ENCODE peak calls at places on chromosomes 7 and 10, in ten cellular contexts. V, X, C, M, E, L, D, W, F and A are unnamed samples.

GRCh38 chr10:8665322-8665721 is 610.8 kb downstream of the GATA3 start:
- DNase-seq in V (no peak), X (no peak), C (no peak), M (no peak), E (no peak), L (no peak), D (no peak), W (no peak), F (no peak), A (no peak)

GRCh38 chr7:77657427-77658331 is 38.6 kb upstream of the RSBN1L start:
- DNase-seq in V (peak; percentile 40), X (no peak), C (no peak), M (no peak), E (peak; percentile 43), L (no peak), D (no peak), W (no peak), F (peak; percentile 32), A (no peak)

GRCh38 chr10:42933454-42934340 is 143.2 kb upstream of the RET start:
- DNase-seq in V (no peak), X (peak; percentile 53), C (no peak), M (no peak), E (peak; percentile 19), L (peak; percentile 74), D (peak; percentile 12), W (no peak), F (no peak), A (peak; percentile 73)

GRCh38 chr10:49502358-49502757 is 36.6 kb downstream of the ERCC6 start:
- DNase-seq in V (no peak), X (no peak), C (no peak), M (no peak), E (peak; percentile 22), L (no peak), D (no peak), W (no peak), F (no peak), A (no peak)

GRCh38 chr10:71087622-71088021 is 124.7 kb upstream of the UNC5B start:
- DNase-seq in V (no peak), X (peak; percentile 22), C (no peak), M (no peak), E (no peak), L (no peak), D (no peak), W (peak; percentile 37), F (no peak), A (peak; percentile 58)

GRCh38 chr10:119393019-119393418 is 149.5 kb downstream of the RGS10 start:
- DNase-seq in V (no peak), X (no peak), C (peak; percentile 67), M (no peak), E (no peak), L (no peak), D (peak; percentile 72), W (no peak), F (no peak), A (no peak)

GRCh38 chr7:140121321-140121720 is 55.5 kb downstream of the KDM7A start:
- DNase-seq in V (no peak), X (no peak), C (no peak), M (no peak), E (no peak), L (no peak), D (peak; percentile 50), W (no peak), F (no peak), A (no peak)

GRCh38 chr10:76160758-76161555 is 729.5 kb downstream of the LRMDA start:
- DNase-seq in V (no peak), X (no peak), C (no peak), M (peak; percentile 50), E (no peak), L (no peak), D (no peak), W (no peak), F (no peak), A (no peak)

DNA sequence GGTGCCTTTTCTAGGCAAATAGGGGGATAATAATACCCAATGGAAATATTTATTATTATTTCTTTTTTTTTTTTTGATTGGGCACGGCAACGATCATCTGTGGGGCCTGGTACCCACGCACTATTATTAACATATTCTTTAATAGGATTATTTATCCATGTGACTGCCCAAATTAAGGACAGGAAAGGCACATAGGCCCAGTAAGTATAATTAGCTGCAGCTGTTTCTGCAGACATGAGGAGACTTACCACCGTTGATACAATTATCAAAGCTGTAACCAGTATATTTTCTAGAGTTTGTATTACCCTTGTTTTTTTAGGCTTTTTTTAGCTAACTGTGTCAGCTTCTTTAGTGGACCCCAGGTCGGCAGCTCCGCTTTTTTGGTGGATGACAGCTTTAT is 25.2 kb upstream of the GUSB start:
- DNase-seq in V (no peak), X (no peak), C (no peak), M (no peak), E (no peak), L (no peak), D (no peak), W (no peak), F (no peak), A (no peak)
- H3K4me3 ChIP-seq in V (no peak overlapping the region), X (no peak overlapping the region), C (no peak overlapping the region), M (no peak overlapping the region), E (no peak overlapping the region), L (no peak overlapping the region), D (no peak overlapping the region), W (no peak overlapping the region), F (no peak overlapping the region), A (no peak overlapping the region)

GRCh38 chr7:99918959-99919813 is at the start of gene TRIM4:
- DNase-seq in V (peak; percentile 96), X (peak; percentile 94), C (peak; percentile 95), M (peak; percentile 90), E (peak; percentile 91), L (peak; percentile 97), D (peak; percentile 91), W (peak; percentile 96), F (peak; percentile 92), A (peak; percentile 86)
- TF ChIP-seq POLR2A in V (peak; percentile 93), X (peak; percentile 87), C (no peak), M (peak; percentile 60), E (peak; percentile 84), L (peak; percentile 82), D (no peak), W (peak; percentile 92), F (peak; percentile 72), A (no peak)

GRCh38 chr10:4120454-4120853 is 335.4 kb upstream of the KLF6 start:
- DNase-seq in V (no peak), X (no peak), C (no peak), M (no peak), E (no peak), L (peak; percentile 81), D (no peak), W (no peak), F (no peak), A (no peak)

GRCh38 chr10:4119107-4119506 is 334.1 kb upstream of the KLF6 start:
- DNase-seq in V (no peak), X (no peak), C (no peak), M (no peak), E (no peak), L (no peak), D (no peak), W (no peak), F (no peak), A (no peak)

GRCh38 chr10:4127518-4128315 is 342.7 kb upstream of the KLF6 start:
- DNase-seq in V (no peak), X (no peak), C (peak; percentile 37), M (no peak), E (no peak), L (no peak), D (no peak), W (no peak), F (no peak), A (no peak)

GRCh38 chr10:4117604-4118003 is 332.6 kb upstream of the KLF6 start:
- DNase-seq in V (no peak), X (no peak), C (no peak), M (no peak), E (no peak), L (no peak), D (no peak), W (no peak), F (no peak), A (no peak)

DNA sequence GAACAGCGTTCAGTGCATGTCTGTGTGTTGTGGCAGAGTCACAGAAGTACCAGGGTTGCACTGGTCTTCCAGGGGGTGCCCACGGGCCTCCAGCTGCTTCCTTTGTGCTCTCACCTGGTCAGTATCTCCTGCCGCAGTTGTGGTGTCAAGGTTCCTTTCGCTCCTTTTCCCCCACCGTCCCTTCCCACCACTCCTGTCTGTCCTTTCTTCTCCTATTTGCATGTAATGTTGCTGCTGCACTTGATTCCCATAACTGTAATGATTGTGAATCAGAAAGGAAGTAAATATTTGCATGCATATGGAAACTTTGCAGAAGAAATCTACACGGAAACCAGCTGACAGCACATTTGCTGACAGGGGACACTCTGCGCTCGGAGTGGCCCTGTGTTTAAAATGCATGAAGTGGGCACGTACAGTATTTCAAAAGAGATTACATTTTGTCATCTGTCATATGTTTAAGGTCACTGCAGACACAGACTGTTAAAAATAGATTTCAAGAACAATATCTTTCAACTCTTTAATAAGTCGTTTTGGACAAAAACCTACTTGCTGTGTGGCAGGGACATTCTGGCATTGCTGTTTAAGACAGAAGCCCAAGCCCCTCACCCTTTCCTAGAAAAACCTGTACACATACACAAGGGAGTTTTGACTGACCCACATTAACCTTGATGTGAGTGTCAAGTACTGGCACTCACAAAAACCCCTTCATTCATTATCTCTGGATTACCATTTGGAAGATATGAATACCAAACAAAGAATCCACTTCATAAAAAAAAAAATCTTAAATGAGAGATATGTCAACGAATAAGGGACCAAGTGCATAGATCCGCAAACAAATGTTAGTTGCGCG is 336.7 kb upstream of the KLF6 start:
- DNase-seq in V (no peak), X (no peak), C (peak; percentile 37), M (no peak), E (no peak), L (no peak), D (no peak), W (no peak), F (no peak), A (no peak)
- H3K4me3 ChIP-seq in V (no peak overlapping the region), X (no peak overlapping the region), C (peak overlapping the region; percentile 19), M (no peak overlapping the region), E (no peak overlapping the region), L (peak overlapping the region; percentile 4), D (no peak overlapping the region), W (no peak overlapping the region), F (no peak overlapping the region), A (no peak overlapping the region)

GRCh38 chr10:102121739-102122372 is 1.7 kb upstream of the LDB1 start:
- DNase-seq in V (no peak), X (no peak), C (peak; percentile 54), M (peak; percentile 70), E (peak; percentile 69), L (no peak), D (peak; percentile 47), W (no peak), F (no peak), A (no peak)

GRCh38 chr10:102120987-102121738 is 995 bp upstream of the LDB1 start:
- DNase-seq in V (no peak), X (peak; percentile 81), C (peak; percentile 77), M (peak; percentile 85), E (peak; percentile 90), L (peak; percentile 84), D (peak; percentile 76), W (peak; percentile 54), F (no peak), A (peak; percentile 60)

GRCh38 chr10:102119417-102120141 is 589 bp downstream of the LDB1 start:
- DNase-seq in V (peak; percentile 80), X (peak; percentile 87), C (peak; percentile 83), M (peak; percentile 80), E (peak; percentile 67), L (peak; percentile 81), D (peak; percentile 88), W (peak; percentile 71), F (peak; percentile 84), A (peak; percentile 95)

GRCh38 chr10:102118867-102119266 is 1.3 kb downstream of the LDB1 start:
- DNase-seq in V (no peak), X (no peak), C (peak; percentile 57), M (peak; percentile 55), E (peak; percentile 20), L (peak; percentile 81), D (peak; percentile 64), W (no peak), F (no peak), A (no peak)

DNA sequence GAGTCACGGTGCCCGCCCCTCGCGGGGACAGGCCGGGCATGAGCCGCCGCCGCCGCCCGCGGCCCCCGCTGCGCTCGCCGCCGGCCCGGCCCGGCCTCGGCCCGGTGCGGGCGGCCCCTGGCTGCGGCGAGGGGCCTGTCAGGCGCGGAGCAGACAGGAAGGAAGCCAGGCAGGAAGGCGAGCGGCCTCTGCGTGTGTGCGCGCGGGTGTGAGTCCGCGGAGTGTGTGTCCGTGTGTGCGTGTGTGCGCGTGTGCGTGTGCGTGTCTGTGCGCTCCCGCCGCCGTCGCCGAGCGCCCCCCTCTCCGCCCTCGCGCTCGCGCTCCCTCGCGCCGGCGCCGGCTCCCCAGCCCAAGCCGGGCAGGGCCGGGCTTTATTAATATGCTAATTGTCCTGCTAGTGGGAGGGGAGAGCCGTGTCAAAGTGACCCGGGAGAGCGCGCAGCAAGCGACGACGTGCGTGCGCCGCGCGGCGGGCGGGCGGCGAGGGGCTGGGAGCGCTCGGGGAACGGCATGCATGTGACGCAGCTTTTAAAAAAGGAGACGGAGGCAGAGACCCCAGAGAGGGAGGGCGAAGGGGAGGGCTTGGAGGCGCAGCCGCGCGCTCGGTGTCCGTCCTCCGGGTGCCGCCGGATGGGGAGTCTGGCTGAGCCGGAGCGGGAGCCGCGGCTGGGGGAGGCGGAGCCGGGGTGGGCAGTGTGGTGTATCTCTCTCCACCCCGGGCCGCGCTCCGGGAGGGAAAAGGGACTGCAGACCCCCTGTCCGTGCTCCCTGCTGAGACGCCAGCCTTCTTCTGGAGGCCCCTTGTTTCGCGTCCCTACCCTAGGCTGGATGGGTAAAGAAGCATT is at the start of gene LDB1:
- DNase-seq in V (peak; percentile 70), X (peak; percentile 87), C (peak; percentile 92), M (peak; percentile 78), E (peak; percentile 77), L (peak; percentile 95), D (peak; percentile 83), W (peak; percentile 84), F (peak; percentile 81), A (peak; percentile 95)
- TF ChIP-seq POLR2A in V (peak; percentile 68), X (peak; percentile 78), C (peak; percentile 91), M (peak; percentile 95), E (peak; percentile 37), L (peak; percentile 89), D (peak; percentile 85), W (peak; percentile 86), F (peak; percentile 62), A (no peak)